ENCODE peak calls at places on chromosomes 1 and 21, in six cellular contexts. X, A, Y, U, L and V are unnamed samples.
A peak's percentile ranks its signal among the peaks of the same experiment; 100 is the strongest.

GRCh38 chr1:25695066-25695990 is 78.7 kb downstream of the MAN1C1 start:
- DNase-seq in Y (peak; percentile 95), U (peak; percentile 100), X (no peak), L (peak; percentile 90), A (no peak), V (peak; percentile 98)

GRCh38 chr21:35366348-35367085 is 317.4 kb upstream of the RUNX1 start:
- DNase-seq in A (no peak), X (no peak), Y (peak; percentile 18), L (no peak), U (peak; percentile 79), V (peak; percentile 97)

GRCh38 chr1:237166593-237167077 is 124.7 kb downstream of the RYR2 start:
- DNase-seq in A (no peak), Y (no peak), L (no peak), U (no peak), X (no peak), V (peak; percentile 13)

GRCh38 chr1:179190861-179191260 is 38.6 kb downstream of the ABL2 start:
- DNase-seq in U (peak; percentile 25), A (no peak), L (no peak), Y (no peak), X (no peak), V (peak; percentile 67)

GRCh38 chr1:212055333-212055732 is 19.8 kb downstream of the DTL start:
- DNase-seq in L (no peak), A (no peak), U (no peak), X (no peak), Y (no peak), V (no peak)

GRCh38 chr1:67958472-67958871 is 92.0 kb downstream of the DIRAS3 start:
- DNase-seq in X (no peak), Y (no peak), U (no peak), L (no peak), A (peak; percentile 69), V (no peak)

GRCh38 chr1:15255582-15256149 is 8.6 kb downstream of the FHAD1 start:
- DNase-seq in X (no peak), Y (no peak), L (no peak), A (no peak), U (no peak), V (no peak)

GRCh38 chr21:32056791-32057190 is 184.0 kb downstream of the HUNK start:
- DNase-seq in U (no peak), L (no peak), Y (no peak), A (no peak), X (no peak), V (no peak)

GRCh38 chr1:231053493-231054162 is 13.6 kb upstream of the FAM89A start:
- DNase-seq in A (peak; percentile 39), U (peak; percentile 87), L (no peak), X (no peak), Y (peak; percentile 81), V (peak; percentile 88)

GRCh38 chr1:248576219-248576980 is 1.8 kb upstream of the OR2T34 start:
- DNase-seq in X (no peak), U (no peak), Y (no peak), A (no peak), L (no peak), V (no peak)

GRCh38 chr1:29438991-29439390 is 202.7 kb downstream of the PTPRU start:
- DNase-seq in Y (no peak), L (no peak), A (no peak), U (no peak), X (no peak), V (no peak)

GRCh38 chr1:121519042-121519755 is 334.4 kb downstream of the SRGAP2C start:
- DNase-seq in X (peak; percentile 86), Y (peak; percentile 23), L (peak; percentile 56), U (peak; percentile 7), A (peak; percentile 81), V (peak; percentile 11)

GRCh38 chr1:217494767-217495166 is 136.1 kb downstream of the GPATCH2 start:
- DNase-seq in L (no peak), A (no peak), X (no peak), Y (no peak), U (no peak), V (no peak)

GRCh38 chr1:92091625-92092024 is 11.5 kb downstream of the BTBD8 start:
- DNase-seq in A (no peak), L (no peak), Y (no peak), U (no peak), X (no peak), V (no peak)

GRCh38 chr1:31764307-31765040 is at the start of gene ADGRB2:
- DNase-seq in L (peak; percentile 48), U (no peak), A (peak; percentile 46), X (no peak), Y (no peak), V (no peak)

GRCh38 chr1:185699874-185700273 is 34.3 kb upstream of the HMCN1 start:
- DNase-seq in Y (no peak), A (no peak), U (no peak), L (no peak), X (no peak), V (no peak)

GRCh38 chr1:179955731-179956130 is 1.1 kb downstream of the CEP350 start:
- DNase-seq in U (no peak), A (no peak), L (no peak), X (no peak), Y (no peak), V (no peak)